ENCODE peak calls at places on chromosomes 4 and X, in five cellular contexts. M, T, J, F and P are unnamed samples.

GRCh38 chr4:151169900-151170299 is 70.5 kb downstream of the RPS3A start:
- DNase-seq in M (no peak), T (no peak), J (no peak), F (peak), P (no peak)

GRCh38 chr4:75848891-75849290 is 53.4 kb downstream of the PPEF2 start:
- DNase-seq in M (no peak), T (no peak), J (no peak), F (peak), P (no peak)

GRCh38 chr4:156336516-156336915 is 382.9 kb upstream of the CTSO start:
- DNase-seq in M (no peak), T (no peak), J (no peak), F (no peak), P (no peak)

GRCh38 chr4:141605425-141605856 is 30.9 kb upstream of the IL15 start:
- DNase-seq in M (no peak), T (no peak), J (no peak), F (no peak), P (no peak)

GRCh38 chrX:148784859-148785655 is 284.6 kb downstream of the AFF2 start:
- DNase-seq in M (no peak), T (no peak), J (no peak), F (no peak), P (no peak)

GRCh38 chr4:110055014-110055768 is 142.5 kb downstream of the EGF start:
- DNase-seq in M (no peak), T (no peak), J (no peak), F (peak), P (no peak)

GRCh38 chr4:37827030-37827705 is 682 bp downstream of the PGM2 start:
- DNase-seq in M (peak), T (no peak), J (no peak), F (peak), P (peak)

GRCh38 chr4:88937081-88937480 is 119.9 kb downstream of the FAM13A start:
- DNase-seq in M (no peak), T (no peak), J (no peak), F (peak), P (no peak)

GRCh38 chr4:77123403-77123802 is 33.6 kb upstream of the CCNG2 start:
- DNase-seq in M (no peak), T (no peak), J (no peak), F (no peak), P (no peak)

GRCh38 chr4:168421671-168422070 is 58.6 kb downstream of the DDX60L start:
- DNase-seq in M (no peak), T (no peak), J (no peak), F (peak), P (peak)

DNA sequence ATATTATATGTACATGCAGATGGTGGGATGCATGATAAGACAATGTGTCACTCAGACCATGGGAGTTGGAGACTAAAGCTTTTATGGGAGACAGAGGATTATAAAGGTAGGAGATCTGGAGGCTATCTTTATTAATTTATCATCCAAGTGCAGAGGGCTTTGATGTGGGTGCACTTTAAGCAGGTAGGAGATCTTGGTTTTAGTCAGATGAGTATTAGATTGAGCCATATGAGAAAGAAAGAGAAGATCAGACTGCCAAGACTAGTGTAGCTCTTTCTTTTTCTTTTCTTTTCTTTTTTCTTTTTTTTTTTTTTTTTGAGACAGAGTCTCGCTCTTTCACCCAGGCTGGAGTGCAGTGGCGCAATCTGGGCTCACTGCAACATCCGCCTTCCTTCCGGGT is 84.9 kb upstream of the CAMK2D start:
- DNase-seq in M (no peak), T (no peak), J (no peak), F (no peak), P (no peak)
- H3K27ac ChIP-seq in M (no peak), T (no peak), J (no peak), F (no peak), P (no peak)

GRCh38 chr4:5381981-5382441 is 326.3 kb downstream of the EVC2 start:
- DNase-seq in M (peak), T (no peak), J (no peak), F (peak), P (no peak)

GRCh38 chr4:5386921-5387320 is 321.4 kb downstream of the EVC2 start:
- DNase-seq in M (no peak), T (no peak), J (no peak), F (no peak), P (no peak)

GRCh38 chr4:5385741-5386251 is 322.6 kb downstream of the EVC2 start:
- DNase-seq in M (no peak), T (peak), J (no peak), F (no peak), P (no peak)

GRCh38 chr4:5387457-5387856 is 320.9 kb downstream of the EVC2 start:
- DNase-seq in M (peak), T (no peak), J (no peak), F (no peak), P (no peak)

GRCh38 chr4:5383191-5383980 is 325.0 kb downstream of the EVC2 start:
- DNase-seq in M (no peak), T (no peak), J (no peak), F (peak), P (no peak)
- H3K27ac ChIP-seq in M (peak), T (no peak), J (no peak), F (peak), P (no peak)

DNA sequence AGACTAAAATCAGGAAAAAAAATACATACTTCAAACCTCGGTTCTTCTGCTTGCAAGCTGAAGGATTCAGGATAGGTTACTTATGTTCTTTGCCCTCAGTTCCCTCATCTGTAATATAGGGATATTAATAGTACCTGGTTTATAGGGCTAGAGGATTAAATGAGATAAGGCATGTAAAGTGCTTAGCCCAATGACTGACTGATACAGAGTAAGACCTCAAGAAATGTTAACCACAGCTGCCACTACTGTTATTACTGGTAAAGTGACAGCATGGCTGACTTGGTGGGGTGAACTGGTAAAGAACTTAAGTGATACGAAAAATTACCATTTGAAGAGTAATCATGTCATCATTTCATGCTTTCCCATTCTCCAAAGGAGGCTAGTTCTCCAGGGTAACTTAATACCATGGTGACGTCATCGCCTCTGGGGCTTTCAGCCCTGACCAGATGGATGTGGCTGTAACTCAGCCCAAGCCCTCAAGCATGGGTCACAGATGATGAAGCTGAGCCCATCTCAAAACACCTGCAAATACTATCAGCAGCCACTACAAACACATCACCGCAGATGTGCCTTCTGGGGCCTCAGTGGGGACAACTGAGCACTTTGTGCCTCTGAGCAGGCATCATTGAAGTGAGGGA is 44.5 kb upstream of the SCML1 start:
- DNase-seq in M (no peak), T (no peak), J (no peak), F (peak), P (no peak)
- H3K27ac ChIP-seq in M (no peak), T (no peak), J (no peak), F (no peak), P (no peak)

GRCh38 chr4:17095771-17096170 is 197.3 kb upstream of the LDB2 start:
- DNase-seq in M (no peak), T (no peak), J (no peak), F (no peak), P (no peak)
- H3K27ac ChIP-seq in M (no peak), T (no peak), J (no peak), F (no peak), P (no peak)